ENCODE peak calls at places on chromosomes 11 and 22, in eight cellular contexts. I, H, Y, Z, S, O, U and X are unnamed samples.

GRCh38 chr11:69013009-69013951 is at the start of gene MRGPRF:
- DNase-seq in S (no peak), H (peak; percentile 67), Y (peak; percentile 87), Z (no peak), O (peak; percentile 67), I (peak; percentile 95), U (peak; percentile 73), X (no peak)

GRCh38 chr11:75342966-75343870 is 8.2 kb downstream of the ARRB1 start:
- DNase-seq in H (peak; percentile 86), U (no peak), I (no peak), Y (no peak), S (peak; percentile 56), Z (no peak), O (peak; percentile 64), X (peak; percentile 30)

GRCh38 chr22:42623756-42624446 is 9.2 kb upstream of the POLDIP3 start:
- DNase-seq in S (no peak), O (no peak), I (no peak), U (no peak), Z (no peak), H (no peak), Y (peak; percentile 14), X (no peak)

GRCh38 chr22:31075961-31076360 is 5.2 kb upstream of the SMTN start:
- DNase-seq in Y (peak; percentile 70), U (peak; percentile 77), Z (no peak), S (no peak), I (peak; percentile 95), O (no peak), H (peak; percentile 50), X (no peak)

GRCh38 chr22:22362939-22363338 is 118.4 kb downstream of the VPREB1 start:
- DNase-seq in Y (no peak), U (no peak), I (no peak), O (no peak), S (no peak), H (no peak), Z (no peak), X (no peak)

GRCh38 chr11:69309800-69310280 is 15.9 kb downstream of the MYEOV start:
- DNase-seq in I (no peak), S (no peak), U (no peak), O (no peak), Y (no peak), Z (no peak), H (no peak), X (no peak)

GRCh38 chr11:65262381-65262680 is 569 bp downstream of the POLA2 start:
- DNase-seq in Z (no peak), U (no peak), S (no peak), Y (peak; percentile 56), I (no peak), O (peak; percentile 25), H (peak; percentile 55), X (no peak)

GRCh38 chr11:129695543-129696308 is 119.9 kb upstream of the TMEM45B start:
- DNase-seq in Y (peak; percentile 80), I (no peak), S (peak; percentile 67), U (peak; percentile 86), O (peak; percentile 44), Z (peak; percentile 21), H (peak; percentile 82), X (peak; percentile 28)

GRCh38 chr11:65311197-65311631 is 3.5 kb upstream of the CDC42EP2 start:
- DNase-seq in Y (no peak), U (no peak), O (no peak), S (no peak), H (peak; percentile 65), Z (no peak), I (no peak), X (no peak)

GRCh38 chr11:94537051-94537600 is 6.6 kb upstream of the FUT4 start:
- DNase-seq in Y (no peak), I (no peak), H (no peak), Z (no peak), S (no peak), O (no peak), U (no peak), X (no peak)

GRCh38 chr22:30411780-30412179 is 13.8 kb upstream of the MTFP1 start:
- DNase-seq in H (no peak), Y (no peak), Z (no peak), I (no peak), U (no peak), O (no peak), S (no peak), X (no peak)

GRCh38 chr11:108713076-108713790 is 48.4 kb downstream of the DDX10 start:
- DNase-seq in Y (no peak), Z (no peak), S (no peak), H (no peak), O (no peak), I (no peak), U (no peak), X (peak; percentile 2)

GRCh38 chr11:40328890-40329617 is 1130.4 kb downstream of the LRRC4C start:
- DNase-seq in Y (peak; percentile 21), S (no peak), O (peak; percentile 69), I (no peak), Z (no peak), U (no peak), H (peak; percentile 69), X (peak; percentile 100)

GRCh38 chr22:44550666-44551491 is 52.8 kb upstream of the RTL6 start:
- DNase-seq in I (peak; percentile 65), Y (peak; percentile 64), Z (no peak), U (no peak), S (no peak), O (no peak), H (peak; percentile 37), X (peak; percentile 1)

GRCh38 chr22:46350111-46350510 is 14.6 kb downstream of the TRMU start:
- DNase-seq in I (no peak), S (no peak), Z (no peak), U (no peak), O (no peak), H (no peak), Y (no peak), X (no peak)

GRCh38 chr11:105781807-105782206 is 171.9 kb downstream of the GRIA4 start:
- DNase-seq in Z (no peak), I (no peak), S (no peak), H (no peak), U (no peak), O (no peak), Y (no peak), X (no peak)

GRCh38 chr22:28018461-28018927 is 99.4 kb upstream of the PITPNB start:
- DNase-seq in O (no peak), S (no peak), H (peak; percentile 16), Z (no peak), Y (peak; percentile 1), I (peak; percentile 76), U (peak; percentile 60), X (no peak)

DNA sequence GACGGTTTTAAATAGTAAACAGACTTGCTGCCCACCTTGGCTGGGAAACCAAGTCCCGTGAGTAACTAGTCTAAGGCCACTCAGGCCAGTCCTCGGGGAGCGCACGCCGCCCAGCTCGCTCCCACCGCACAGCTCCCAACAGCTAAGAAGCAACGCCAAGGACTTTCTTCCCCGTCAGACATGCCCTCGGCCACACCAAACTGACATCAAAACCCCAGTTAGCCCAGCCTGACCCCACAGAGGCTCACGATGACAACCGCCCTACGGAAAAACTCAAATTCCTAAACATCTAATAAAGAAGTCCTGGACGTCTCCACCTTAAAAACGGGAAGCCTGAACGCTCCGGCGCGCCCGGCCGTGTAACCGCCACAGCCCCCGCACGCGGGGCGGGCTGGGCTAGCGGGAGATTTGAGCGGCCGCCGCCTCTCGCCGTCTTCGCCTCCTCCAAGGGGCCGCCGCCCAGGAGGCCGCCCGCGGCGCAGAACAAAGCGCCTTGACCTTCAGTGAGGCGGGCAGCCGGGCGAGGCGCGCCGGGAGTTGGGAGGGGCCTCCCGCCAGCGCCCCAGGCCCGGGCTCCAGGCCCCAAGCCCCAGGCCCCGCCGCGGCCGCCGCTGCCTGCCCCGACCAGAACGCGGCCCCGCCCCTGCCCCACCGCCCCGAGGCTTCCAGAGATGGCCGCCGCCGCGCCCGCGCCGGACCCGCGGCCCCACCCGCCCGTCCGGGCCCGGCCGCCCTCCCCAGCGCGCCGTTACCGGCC is 474 bp downstream of the NAP1L4 start:
- DNase-seq in I (peak; percentile 83), H (no peak), U (no peak), Z (no peak), Y (no peak), O (no peak), S (no peak), X (peak; percentile 57)
- H3K4me1 ChIP-seq in I (peaks cover 52% of the 10 kb centered on the region), H (peaks cover 38% of the 10 kb centered on the region), U (peaks cover 41% of the 10 kb centered on the region), Z (peaks cover 30% of the 10 kb centered on the region), Y (peaks cover 40% of the 10 kb centered on the region), O (peaks cover 4% of the 10 kb centered on the region), S (peaks cover 18% of the 10 kb centered on the region), X (peaks cover 33% of the 10 kb centered on the region)

DNA sequence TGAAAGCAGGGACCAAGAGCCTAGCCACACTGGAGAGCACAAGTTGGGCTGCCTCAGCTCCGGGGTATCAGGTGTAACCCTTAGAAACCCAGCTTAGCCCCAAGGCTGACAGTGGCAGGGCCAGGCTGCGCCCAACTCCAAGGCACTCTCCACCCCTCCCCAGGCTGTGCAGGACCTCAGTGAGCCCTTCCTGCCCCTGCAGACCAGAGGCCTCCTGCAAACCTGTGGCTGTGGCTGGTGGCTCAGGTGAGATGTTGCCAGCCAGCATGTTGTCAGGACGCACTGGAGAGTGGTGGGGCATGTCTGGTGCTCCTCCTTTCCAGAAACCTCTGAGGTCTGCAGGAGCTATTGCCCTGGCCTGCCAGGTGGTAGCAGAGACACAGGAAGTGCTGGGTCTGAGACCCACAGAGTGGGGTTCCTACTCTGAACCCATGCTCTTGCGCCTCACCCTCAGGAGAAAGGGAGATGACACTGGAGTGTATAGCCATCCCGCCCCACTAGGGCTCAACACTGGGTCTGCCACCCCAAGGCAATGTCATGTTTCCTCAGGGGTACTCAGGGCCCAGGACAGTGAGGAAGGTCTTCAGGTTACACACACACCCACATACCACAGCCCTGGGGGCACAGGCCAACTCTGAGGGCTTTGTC is 2.4 kb upstream of the SCARF2 start:
- DNase-seq in U (peak; percentile 62), I (peak; percentile 69), Y (no peak), O (no peak), H (no peak), Z (no peak), S (no peak), X (no peak)
- TF ChIP-seq POLR2AphosphoS5 in U (no peak), I (no peak), Y (no peak), O (no peak), H (no peak), Z (no peak), S (no peak), X (no peak)

GRCh38 chr11:48017105-48017874 is 36.9 kb downstream of the PTPRJ start:
- DNase-seq in I (no peak), Z (no peak), U (peak; percentile 73), Y (no peak), S (no peak), H (no peak), O (no peak), X (no peak)
- H3K4me1 ChIP-seq in I (peaks cover 13% of the 10 kb centered on the region), Z (peaks cover 16% of the 10 kb centered on the region), U (peaks cover 73% of the 10 kb centered on the region), Y (peaks cover 24% of the 10 kb centered on the region), S (peaks cover 15% of the 10 kb centered on the region), H (peaks cover 48% of the 10 kb centered on the region), O (no peaks in the 10 kb centered on the region), X (peaks cover 26% of the 10 kb centered on the region)

DNA sequence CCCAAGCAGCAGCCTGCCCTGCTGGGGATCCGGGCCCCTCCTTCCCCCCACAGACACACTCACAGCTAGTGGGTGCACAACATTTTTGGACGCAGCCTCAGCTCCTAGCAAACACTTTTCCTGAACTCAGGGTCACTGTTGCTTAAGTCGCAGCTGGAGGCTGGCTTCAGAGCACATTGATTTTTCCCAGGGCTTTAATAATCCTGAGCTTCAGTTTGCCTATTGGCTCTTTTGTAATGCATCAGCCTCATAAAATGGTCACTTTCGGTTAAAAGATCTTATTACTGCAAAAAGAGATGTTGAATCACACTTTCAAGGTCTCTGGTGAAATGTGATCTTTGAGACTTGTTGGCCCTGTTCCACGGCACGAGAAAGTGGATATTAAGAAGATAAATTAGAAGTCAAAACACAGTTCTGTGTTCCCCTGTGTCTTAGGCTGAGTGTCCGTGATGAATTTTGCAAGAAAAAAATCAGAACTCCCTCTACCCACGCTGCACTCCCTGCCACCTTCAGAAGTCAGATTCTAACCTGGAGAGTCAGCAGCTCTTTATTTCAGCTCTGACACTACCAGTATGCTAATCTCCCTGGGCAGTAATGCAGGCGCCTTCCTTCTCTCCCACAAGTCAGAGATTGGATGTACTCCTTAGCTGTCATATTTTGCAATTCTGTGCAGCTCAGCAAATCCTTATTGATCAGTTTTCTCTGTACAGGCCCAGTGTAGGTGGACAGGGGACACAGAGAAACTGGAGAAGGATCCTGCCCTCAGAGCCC is 158.2 kb upstream of the E2F8 start:
- DNase-seq in Z (no peak), H (peak; percentile 33), S (no peak), Y (peak; percentile 30), U (no peak), I (no peak), O (no peak), X (no peak)
- TF ChIP-seq POLR2AphosphoS5 in Z (no peak), H (no peak), S (no peak), Y (no peak), U (peak; percentile 21), I (no peak), O (no peak), X (no peak)